ENCODE peak calls at places on chromosomes 1 and 21, in seven cellular contexts. L is cerebellum, S is astrocyte of the spinal cord, Z is mesothelial cell of epicardium, E is AG04450, T is astrocyte of the cerebellum, V is MV-4-11. U is an unnamed sample.

GRCh38 chr21:45931397-45931969 is 50.1 kb upstream of the COL6A1 start:
- DNase-seq in V (no peak), S (no peak), E (no peak), L (no peak), T (no peak), Z (no peak), U (no peak)

GRCh38 chr1:107152332-107152731 is 11.5 kb downstream of the NTNG1 start:
- DNase-seq in T (no peak), L (no peak), Z (no peak), E (no peak), V (no peak), S (no peak), U (no peak)

GRCh38 chr1:87644500-87645245 is 316.0 kb downstream of the LMO4 start:
- DNase-seq in E (no peak), L (no peak), Z (no peak), S (peak; percentile 62), V (peak; percentile 90), T (peak; percentile 13), U (no peak)

GRCh38 chr21:37436180-37436579 is 69.6 kb downstream of the DYRK1A start:
- DNase-seq in V (no peak), S (no peak), E (no peak), Z (no peak), L (no peak), T (no peak), U (no peak)

GRCh38 chr1:19869929-19870328 is 12.3 kb upstream of the OTUD3 start:
- DNase-seq in V (no peak), L (no peak), T (no peak), S (no peak), E (no peak), Z (no peak), U (no peak)

GRCh38 chr21:15841856-15842564 is 112.2 kb downstream of the USP25 start:
- DNase-seq in L (no peak), T (peak; percentile 90), Z (no peak), E (peak; percentile 34), V (no peak), S (peak; percentile 80), U (no peak)

GRCh38 chr21:39518845-39519205 is 67.1 kb downstream of the SH3BGR start:
- DNase-seq in T (peak; percentile 6), L (no peak), S (no peak), Z (no peak), V (no peak), E (no peak), U (no peak)

GRCh38 chr1:184494929-184495328 is 108.1 kb downstream of the C1orf21 start:
- DNase-seq in Z (no peak), T (no peak), E (no peak), V (no peak), S (no peak), L (no peak), U (no peak)

GRCh38 chr1:50358962-50359361 is 64.3 kb downstream of the DMRTA2 start:
- DNase-seq in E (no peak), V (no peak), L (no peak), S (no peak), T (no peak), Z (no peak), U (no peak)

GRCh38 chr1:171081220-171081993 is 9.3 kb upstream of the FMO3 start:
- DNase-seq in L (no peak), T (peak; percentile 63), S (peak; percentile 76), Z (no peak), E (peak; percentile 33), V (no peak), U (no peak)

GRCh38 chr1:248793592-248793991 is 32.1 kb downstream of the SH3BP5L start:
- DNase-seq in Z (no peak), L (no peak), T (no peak), S (no peak), E (no peak), V (no peak), U (no peak)

GRCh38 chr1:228836427-228836826 is 101.1 kb downstream of the RHOU start:
- DNase-seq in Z (no peak), V (no peak), S (no peak), E (no peak), T (no peak), L (no peak), U (no peak)

GRCh38 chr1:170663441-170664282 is at the start of gene PRRX1:
- DNase-seq in Z (no peak), L (no peak), E (no peak), V (no peak), T (no peak), S (peak; percentile 61), U (no peak)

GRCh38 chr21:38341546-38342012 is 84.8 kb downstream of the KCNJ15 start:
- DNase-seq in S (no peak), T (no peak), V (no peak), E (no peak), Z (no peak), L (no peak), U (no peak)

GRCh38 chr1:119674110-119674509 is 26.0 kb upstream of the ZNF697 start:
- DNase-seq in L (no peak), S (no peak), T (no peak), Z (no peak), V (no peak), E (no peak), U (no peak)

GRCh38 chr1:211811848-211812247 is 18.7 kb downstream of the LPGAT1 start:
- DNase-seq in T (no peak), V (no peak), S (no peak), Z (no peak), E (no peak), L (no peak), U (no peak)

GRCh38 chr1:24705260-24706073 is 39.8 kb upstream of the CLIC4 start:
- DNase-seq in Z (peak; percentile 53), V (peak; percentile 95), E (peak; percentile 87), S (peak; percentile 96), L (no peak), T (peak; percentile 92), U (no peak)

GRCh38 chr1:164261691-164262240 is 297.2 kb upstream of the PBX1 start:
- DNase-seq in L (no peak), Z (no peak), V (no peak), E (no peak), S (no peak), T (no peak), U (no peak)

GRCh38 chr1:153597206-153597605 is 15.7 kb downstream of the S100A16 start:
- DNase-seq in E (no peak), L (no peak), T (no peak), Z (no peak), S (peak; percentile 32), V (peak; percentile 74), U (no peak)

GRCh38 chr1:45929257-45929687 is 125.9 kb downstream of the MAST2 start:
- DNase-seq in T (peak; percentile 95), E (no peak), S (peak; percentile 94), Z (no peak), L (no peak), V (peak; percentile 11), U (no peak)

GRCh38 chr1:955439-955838 is 3.6 kb downstream of the NOC2L start:
- DNase-seq in L (no peak), S (no peak), V (peak; percentile 36), T (no peak), E (no peak), Z (no peak), U (no peak)

GRCh38 chr1:201941420-201942128 is 4.8 kb downstream of the LMOD1 start:
- DNase-seq in S (no peak), E (no peak), Z (no peak), T (no peak), L (no peak), V (no peak), U (no peak)

GRCh38 chr1:185960377-185961151 is 226.4 kb downstream of the HMCN1 start:
- DNase-seq in E (no peak), Z (no peak), V (no peak), T (no peak), S (peak; percentile 55), L (no peak), U (no peak)

GRCh38 chr1:199202331-199202730 is 563.5 kb downstream of the PTPRC start:
- DNase-seq in L (no peak), S (no peak), Z (no peak), E (no peak), V (no peak), T (no peak), U (no peak)